ENCODE peak calls at places on chromosomes 7 and 10, in four cellular contexts. One of them, this sample, is unnamed.

GRCh38 chr7:80453699-80454340 is 58.0 kb downstream of the GNAT3 start:
- DNase-seq in OCI-LY7: peak; percentile 8
- DNase-seq in GM23338: peak; percentile 31
- DNase-seq in HCT116: peak; percentile 19
- DNase-seq in this sample: peak; percentile 13

GRCh38 chr7:27166475-27167169 is 1.3 kb upstream of the HOXA9 start:
- DNase-seq in OCI-LY7: no peak
- DNase-seq in GM23338: peak; percentile 53
- DNase-seq in HCT116: no peak
- DNase-seq in this sample: no peak

GRCh38 chr10:132372516-132373095 is 24.4 kb upstream of the PWWP2B start:
- DNase-seq in OCI-LY7: no peak
- DNase-seq in GM23338: no peak
- DNase-seq in HCT116: no peak
- DNase-seq in this sample: no peak

GRCh38 chr10:266974-267425 is 131.7 kb downstream of the ZMYND11 start:
- DNase-seq in OCI-LY7: peak; percentile 10
- DNase-seq in GM23338: no peak
- DNase-seq in HCT116: no peak
- DNase-seq in this sample: no peak

GRCh38 chr7:104968648-104969047 is 45.4 kb upstream of the KMT2E start:
- DNase-seq in OCI-LY7: no peak
- DNase-seq in GM23338: no peak
- DNase-seq in HCT116: no peak
- DNase-seq in this sample: no peak

GRCh38 chr7:30450983-30451497 is 27.5 kb downstream of the NOD1 start:
- DNase-seq in OCI-LY7: no peak
- DNase-seq in GM23338: no peak
- DNase-seq in HCT116: no peak
- DNase-seq in this sample: no peak

GRCh38 chr7:19754521-19755116 is 18.8 kb downstream of the TMEM196 start:
- DNase-seq in OCI-LY7: peak; percentile 29
- DNase-seq in GM23338: peak; percentile 70
- DNase-seq in HCT116: peak; percentile 51
- DNase-seq in this sample: peak; percentile 59

GRCh38 chr7:83271212-83272099 is 108.8 kb upstream of the PCLO start:
- DNase-seq in OCI-LY7: peak; percentile 24
- DNase-seq in GM23338: peak; percentile 59
- DNase-seq in HCT116: peak; percentile 26
- DNase-seq in this sample: peak; percentile 53

GRCh38 chr10:1210667-1211066 is 154.5 kb downstream of the WDR37 start:
- DNase-seq in OCI-LY7: no peak
- DNase-seq in GM23338: no peak
- DNase-seq in HCT116: no peak
- DNase-seq in this sample: no peak

GRCh38 chr7:149302865-149303264 is 40.9 kb downstream of the ZNF783 start:
- DNase-seq in OCI-LY7: no peak
- DNase-seq in GM23338: no peak
- DNase-seq in HCT116: no peak
- DNase-seq in this sample: no peak

GRCh38 chr7:1246170-1246870 is 13.6 kb downstream of the UNCX start:
- DNase-seq in OCI-LY7: no peak
- DNase-seq in GM23338: no peak
- DNase-seq in HCT116: no peak
- DNase-seq in this sample: no peak

GRCh38 chr7:158649279-158649678 is 55.3 kb downstream of the NCAPG2 start:
- DNase-seq in OCI-LY7: no peak
- DNase-seq in GM23338: no peak
- DNase-seq in HCT116: no peak
- DNase-seq in this sample: no peak

GRCh38 chr7:110909102-110909501 is 181.8 kb upstream of the LRRN3 start:
- DNase-seq in OCI-LY7: no peak
- DNase-seq in GM23338: no peak
- DNase-seq in HCT116: no peak
- DNase-seq in this sample: no peak

GRCh38 chr10:21372651-21373410 is 152.7 kb downstream of the SKIDA1 start:
- DNase-seq in OCI-LY7: peak; percentile 27
- DNase-seq in GM23338: peak; percentile 34
- DNase-seq in HCT116: peak; percentile 59
- DNase-seq in this sample: peak; percentile 30

GRCh38 chr10:86547291-86547690 is 25.7 kb upstream of the WAPL start:
- DNase-seq in OCI-LY7: no peak
- DNase-seq in GM23338: no peak
- DNase-seq in HCT116: no peak
- DNase-seq in this sample: no peak

GRCh38 chr7:113812881-113813280 is 105.9 kb downstream of the PPP1R3A start:
- DNase-seq in OCI-LY7: no peak
- DNase-seq in GM23338: no peak
- DNase-seq in HCT116: no peak
- DNase-seq in this sample: no peak

GRCh38 chr10:46514431-46514861 is 42.0 kb downstream of the GPRIN2 start:
- DNase-seq in OCI-LY7: no peak
- DNase-seq in GM23338: no peak
- DNase-seq in HCT116: no peak
- DNase-seq in this sample: no peak

GRCh38 chr10:19043431-19043830 is 5.2 kb upstream of the MALRD1 start:
- DNase-seq in OCI-LY7: no peak
- DNase-seq in GM23338: no peak
- DNase-seq in HCT116: no peak
- DNase-seq in this sample: no peak

GRCh38 chr7:53237344-53237913 is 202.0 kb downstream of the POM121L12 start:
- DNase-seq in OCI-LY7: no peak
- DNase-seq in GM23338: no peak
- DNase-seq in HCT116: no peak
- DNase-seq in this sample: no peak

GRCh38 chr10:130570119-130570518 is 433.9 kb downstream of the GLRX3 start:
- DNase-seq in OCI-LY7: no peak
- DNase-seq in GM23338: no peak
- DNase-seq in HCT116: no peak
- DNase-seq in this sample: no peak

GRCh38 chr10:12150163-12150562 is 20.7 kb downstream of the SEC61A2 start:
- DNase-seq in OCI-LY7: no peak
- DNase-seq in GM23338: no peak
- DNase-seq in HCT116: no peak
- DNase-seq in this sample: no peak

GRCh38 chr10:97000487-97001182 is 168.5 kb downstream of the LCOR start:
- DNase-seq in OCI-LY7: no peak
- DNase-seq in GM23338: peak; percentile 46
- DNase-seq in HCT116: no peak
- DNase-seq in this sample: no peak

GRCh38 chr7:12475362-12476063 is 71.8 kb upstream of the VWDE start:
- DNase-seq in OCI-LY7: no peak
- DNase-seq in GM23338: peak; percentile 42
- DNase-seq in HCT116: peak; percentile 23
- DNase-seq in this sample: no peak

GRCh38 chr10:97163646-97164535 is 21.9 kb downstream of the SLIT1 start:
- DNase-seq in OCI-LY7: no peak
- DNase-seq in GM23338: no peak
- DNase-seq in HCT116: no peak
- DNase-seq in this sample: no peak

GRCh38 chr7:35694161-35694783 is 663 bp downstream of the HERPUD2 start:
- DNase-seq in OCI-LY7: peak; percentile 25
- DNase-seq in GM23338: no peak
- DNase-seq in HCT116: no peak
- DNase-seq in this sample: no peak

GRCh38 chr10:19316204-19316870 is 267.7 kb downstream of the MALRD1 start:
- DNase-seq in OCI-LY7: no peak
- DNase-seq in GM23338: no peak
- DNase-seq in HCT116: no peak
- DNase-seq in this sample: no peak

GRCh38 chr10:26624017-26624416 is 73.5 kb upstream of the PDSS1 start:
- DNase-seq in OCI-LY7: no peak
- DNase-seq in GM23338: no peak
- DNase-seq in HCT116: no peak
- DNase-seq in this sample: no peak

GRCh38 chr10:26621243-26621888 is 76.1 kb upstream of the PDSS1 start:
- DNase-seq in OCI-LY7: no peak
- DNase-seq in GM23338: no peak
- DNase-seq in HCT116: no peak
- DNase-seq in this sample: no peak

GRCh38 chr10:26621889-26622681 is 75.4 kb upstream of the PDSS1 start:
- DNase-seq in OCI-LY7: no peak
- DNase-seq in GM23338: peak; percentile 71
- DNase-seq in HCT116: no peak
- DNase-seq in this sample: no peak

GRCh38 chr10:26626066-26626465 is 71.4 kb upstream of the PDSS1 start:
- DNase-seq in OCI-LY7: no peak
- DNase-seq in GM23338: no peak
- DNase-seq in HCT116: no peak
- DNase-seq in this sample: no peak

GRCh38 chr10:26622891-26623290 is 74.6 kb upstream of the PDSS1 start:
- DNase-seq in OCI-LY7: no peak
- DNase-seq in GM23338: no peak
- DNase-seq in HCT116: no peak
- DNase-seq in this sample: no peak
- H3K4me3 ChIP-seq in OCI-LY7: no peak overlapping the region
- H3K4me3 ChIP-seq in GM23338: peak overlapping the region; percentile 58
- H3K4me3 ChIP-seq in HCT116: peak overlapping the region; percentile 53
- H3K4me3 ChIP-seq in this sample: no peak overlapping the region

DNA sequence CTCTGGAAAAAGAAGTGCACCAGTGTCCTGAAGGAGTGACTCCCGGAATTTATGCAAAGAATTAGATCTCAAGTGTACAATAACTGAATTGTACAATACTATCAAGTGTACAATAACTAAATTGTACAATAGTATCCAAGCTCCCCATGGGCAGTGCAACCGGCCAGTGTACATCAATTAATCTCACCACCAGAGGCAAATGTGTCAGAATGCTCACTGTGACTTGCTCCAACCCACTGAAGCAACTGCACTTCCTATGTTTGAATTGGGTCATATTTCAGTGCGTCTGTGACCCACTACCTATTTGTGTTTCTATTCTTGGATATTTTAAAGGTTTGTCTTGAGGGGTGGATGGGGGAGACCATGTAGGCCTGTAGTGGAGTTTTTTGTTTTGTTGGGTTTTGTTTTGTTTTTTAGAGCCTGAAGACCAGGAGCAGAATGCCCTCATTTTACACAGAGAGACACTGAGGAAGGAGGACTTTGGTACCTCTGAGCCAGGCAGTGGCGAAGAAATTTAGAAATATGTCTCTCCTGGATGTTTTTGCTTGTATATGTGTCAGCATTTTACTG is 78.6 kb upstream of the CTTNBP2 start:
- DNase-seq in OCI-LY7: no peak
- DNase-seq in GM23338: no peak
- DNase-seq in HCT116: no peak
- DNase-seq in this sample: no peak
- TF ChIP-seq EZH2phosphoT487 in OCI-LY7: no peak
- TF ChIP-seq EZH2phosphoT487 in GM23338: no peak
- TF ChIP-seq EZH2phosphoT487 in HCT116: no peak
- TF ChIP-seq EZH2phosphoT487 in this sample: no peak

GRCh38 chr10:60349426-60349825 is 40.2 kb downstream of the ANK3 start:
- DNase-seq in OCI-LY7: no peak
- DNase-seq in GM23338: no peak
- DNase-seq in HCT116: no peak
- DNase-seq in this sample: no peak

GRCh38 chr10:60350400-60350799 is 39.3 kb downstream of the ANK3 start:
- DNase-seq in OCI-LY7: no peak
- DNase-seq in GM23338: no peak
- DNase-seq in HCT116: no peak
- DNase-seq in this sample: no peak

GRCh38 chr10:60346661-60347060 is 43.0 kb downstream of the ANK3 start:
- DNase-seq in OCI-LY7: no peak
- DNase-seq in GM23338: no peak
- DNase-seq in HCT116: no peak
- DNase-seq in this sample: no peak

GRCh38 chr10:60348982-60349381 is 40.7 kb downstream of the ANK3 start:
- DNase-seq in OCI-LY7: no peak
- DNase-seq in GM23338: no peak
- DNase-seq in HCT116: no peak
- DNase-seq in this sample: no peak

DNA sequence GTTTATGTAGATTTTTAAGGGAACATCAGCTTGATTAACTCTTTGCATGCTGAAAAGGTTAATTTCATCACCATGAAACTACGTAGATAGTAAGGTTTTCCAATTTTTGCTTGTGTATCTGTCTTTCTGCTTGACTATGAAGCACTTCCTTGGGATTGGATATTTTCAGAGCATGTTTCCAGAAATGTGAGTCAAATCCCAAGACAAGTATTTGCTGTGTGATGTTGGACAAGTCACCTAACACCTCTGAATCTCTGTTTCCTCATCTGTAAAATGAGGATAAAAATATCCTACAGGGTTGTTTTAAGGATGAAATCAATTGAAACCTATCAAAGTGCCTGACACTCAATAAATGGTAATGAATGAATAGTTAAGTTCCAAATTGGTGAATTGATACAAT is 42.4 kb downstream of the ANK3 start:
- DNase-seq in OCI-LY7: no peak
- DNase-seq in GM23338: no peak
- DNase-seq in HCT116: no peak
- DNase-seq in this sample: no peak
- H3K27ac ChIP-seq in OCI-LY7: no peak overlapping the region
- H3K27ac ChIP-seq in GM23338: no peak overlapping the region
- H3K27ac ChIP-seq in HCT116: no peak overlapping the region
- H3K27ac ChIP-seq in this sample: no peak overlapping the region

GRCh38 chr7:120993575-120994191 is 5.2 kb downstream of the CPED1 start:
- DNase-seq in OCI-LY7: no peak
- DNase-seq in GM23338: no peak
- DNase-seq in HCT116: no peak
- DNase-seq in this sample: no peak

GRCh38 chr7:120993011-120993574 is 4.6 kb downstream of the CPED1 start:
- DNase-seq in OCI-LY7: no peak
- DNase-seq in GM23338: no peak
- DNase-seq in HCT116: no peak
- DNase-seq in this sample: no peak

GRCh38 chr7:120991133-120991532 is 2.6 kb downstream of the CPED1 start:
- DNase-seq in OCI-LY7: no peak
- DNase-seq in GM23338: no peak
- DNase-seq in HCT116: no peak
- DNase-seq in this sample: peak; percentile 66

GRCh38 chr7:120991570-120991969 is 3.1 kb downstream of the CPED1 start:
- DNase-seq in OCI-LY7: no peak
- DNase-seq in GM23338: no peak
- DNase-seq in HCT116: no peak
- DNase-seq in this sample: no peak

GRCh38 chr7:120992272-120993010 is 3.9 kb downstream of the CPED1 start:
- DNase-seq in OCI-LY7: no peak
- DNase-seq in GM23338: no peak
- DNase-seq in HCT116: no peak
- DNase-seq in this sample: no peak
- H3K4me3 ChIP-seq in OCI-LY7: no peak overlapping the region
- H3K4me3 ChIP-seq in GM23338: no peak overlapping the region
- H3K4me3 ChIP-seq in HCT116: no peak overlapping the region
- H3K4me3 ChIP-seq in this sample: no peak overlapping the region

GRCh38 chr10:95326396-95326795 is 35.6 kb upstream of the PDLIM1 start:
- DNase-seq in OCI-LY7: no peak
- DNase-seq in GM23338: no peak
- DNase-seq in HCT116: no peak
- DNase-seq in this sample: no peak
- TF ChIP-seq EZH2phosphoT487 in OCI-LY7: no peak
- TF ChIP-seq EZH2phosphoT487 in GM23338: no peak
- TF ChIP-seq EZH2phosphoT487 in HCT116: no peak
- TF ChIP-seq EZH2phosphoT487 in this sample: no peak